ENCODE peak calls at places on chromosomes 6 and 20, in seven cellular contexts. H is left ventricle myocardium inferior, A is bronchial epithelial cell, P is thoracic aorta, F is AG10803, J is cardiac muscle cell, R is PC-9. L is an unnamed sample.

GRCh38 chr6:98825602-98826230 is 8.7 kb upstream of the POU3F2 start:
- DNase-seq in A (no peak), F (no peak), J (no peak), R (no peak), P (no peak), H (no peak), L (peak)

GRCh38 chr6:81766482-81767069 is 14.1 kb upstream of the TENT5A start:
- DNase-seq in H (no peak), J (peak), A (peak), F (peak), P (no peak), R (peak), L (no peak)

GRCh38 chr6:6769466-6769865 is 180.9 kb downstream of the LY86 start:
- DNase-seq in H (no peak), J (no peak), A (no peak), P (no peak), F (no peak), R (no peak), L (no peak)

GRCh38 chr20:3663031-3663701 is at the start of gene GFRA4:
- DNase-seq in J (no peak), F (no peak), R (no peak), H (no peak), A (no peak), P (no peak), L (no peak)

GRCh38 chr6:157859775-157860504 is 36.9 kb downstream of the SNX9 start:
- DNase-seq in P (no peak), J (no peak), H (no peak), F (no peak), A (no peak), R (no peak), L (no peak)

GRCh38 chr20:16661738-16662137 is 68.1 kb upstream of the SNRPB2 start:
- DNase-seq in P (no peak), A (no peak), H (no peak), J (peak), F (peak), R (no peak), L (no peak)

GRCh38 chr6:8731874-8732273 is 296.5 kb upstream of the SLC35B3 start:
- DNase-seq in A (no peak), R (no peak), J (no peak), P (no peak), H (no peak), F (no peak), L (peak)

GRCh38 chr6:9502991-9503761 is 911.7 kb downstream of the TFAP2A start:
- DNase-seq in P (no peak), R (peak), H (no peak), A (peak), F (peak), J (peak), L (no peak)

GRCh38 chr6:41939848-41940758 is 1.5 kb downstream of the CCND3 start:
- DNase-seq in H (peak), P (no peak), R (peak), J (peak), A (no peak), F (peak), L (no peak)

DNA sequence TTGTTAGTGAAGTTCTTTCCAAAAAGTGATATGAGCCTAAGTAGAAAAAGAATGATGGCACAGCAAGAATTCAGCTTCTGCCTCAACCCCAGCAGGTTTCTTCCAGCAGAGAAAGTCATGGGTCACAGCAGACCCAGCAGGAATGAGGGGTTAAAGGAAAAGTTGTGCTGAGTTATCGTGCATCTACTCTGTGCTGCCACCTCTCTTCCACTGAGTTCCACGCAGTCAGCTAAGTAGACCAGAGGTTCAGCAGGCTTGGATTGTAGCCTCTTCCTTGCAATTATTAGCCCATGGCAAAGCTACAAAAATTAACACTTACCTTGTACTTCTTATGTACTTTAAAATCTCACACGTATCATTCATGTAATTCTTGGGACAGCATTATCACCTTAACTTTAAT is 510.8 kb downstream of the PTPRT start:
- DNase-seq in A (no peak), P (no peak), H (no peak), F (no peak), R (peak), J (no peak), L (no peak)
- TF ChIP-seq CTCF in A (no peak), P (no peak), H (peak), F (no peak), R (peak), J (no peak), L (no peak)

DNA sequence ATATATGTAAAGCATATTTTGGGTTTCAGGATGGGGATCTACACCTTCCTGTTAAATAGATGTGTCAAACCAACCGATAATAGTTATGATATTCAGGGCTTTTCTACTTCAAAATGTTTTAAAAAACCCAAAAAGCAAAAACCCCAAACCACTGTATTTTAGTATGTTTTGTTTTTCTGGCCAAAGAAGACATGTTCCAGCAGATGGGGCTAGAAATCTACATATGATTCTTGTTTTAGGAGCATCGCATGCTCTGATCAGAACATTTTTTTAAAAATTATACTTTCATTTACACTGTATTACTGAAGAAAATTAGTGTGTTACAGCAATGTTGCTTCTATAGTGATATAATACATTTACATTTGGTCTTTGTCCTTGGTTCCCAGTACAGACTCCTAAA is 11.0 kb downstream of the RMND1 start:
- DNase-seq in H (no peak), P (no peak), R (no peak), A (peak), F (peak), J (peak), L (peak)
- TF ChIP-seq CTCF in H (peak), P (peak), R (no peak), A (no peak), F (peak), J (peak), L (no peak)

DNA sequence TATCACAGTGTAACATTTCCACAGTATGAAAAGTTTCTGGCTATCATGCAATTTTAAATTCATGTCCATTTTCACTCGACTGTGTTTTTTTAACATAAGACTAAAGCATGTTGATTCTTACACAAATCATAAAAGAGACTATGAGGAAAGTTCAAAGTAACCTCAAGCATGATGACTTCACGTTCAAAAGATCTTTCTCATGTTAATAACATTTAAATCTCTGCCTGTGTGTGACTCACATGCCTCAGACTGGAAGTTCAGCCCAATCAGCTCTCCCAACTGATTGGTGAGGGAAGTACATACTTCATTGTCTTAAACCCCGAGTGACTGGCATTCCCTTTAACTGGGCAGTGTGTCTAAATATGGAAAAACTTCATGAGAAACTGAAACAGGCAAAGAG is 37.4 kb downstream of the ATXN1 start:
- DNase-seq in J (peak), R (peak), H (no peak), A (peak), P (no peak), F (peak), L (no peak)
- TF ChIP-seq CTCF in J (no peak), R (no peak), H (no peak), A (no peak), P (no peak), F (no peak), L (no peak)

DNA sequence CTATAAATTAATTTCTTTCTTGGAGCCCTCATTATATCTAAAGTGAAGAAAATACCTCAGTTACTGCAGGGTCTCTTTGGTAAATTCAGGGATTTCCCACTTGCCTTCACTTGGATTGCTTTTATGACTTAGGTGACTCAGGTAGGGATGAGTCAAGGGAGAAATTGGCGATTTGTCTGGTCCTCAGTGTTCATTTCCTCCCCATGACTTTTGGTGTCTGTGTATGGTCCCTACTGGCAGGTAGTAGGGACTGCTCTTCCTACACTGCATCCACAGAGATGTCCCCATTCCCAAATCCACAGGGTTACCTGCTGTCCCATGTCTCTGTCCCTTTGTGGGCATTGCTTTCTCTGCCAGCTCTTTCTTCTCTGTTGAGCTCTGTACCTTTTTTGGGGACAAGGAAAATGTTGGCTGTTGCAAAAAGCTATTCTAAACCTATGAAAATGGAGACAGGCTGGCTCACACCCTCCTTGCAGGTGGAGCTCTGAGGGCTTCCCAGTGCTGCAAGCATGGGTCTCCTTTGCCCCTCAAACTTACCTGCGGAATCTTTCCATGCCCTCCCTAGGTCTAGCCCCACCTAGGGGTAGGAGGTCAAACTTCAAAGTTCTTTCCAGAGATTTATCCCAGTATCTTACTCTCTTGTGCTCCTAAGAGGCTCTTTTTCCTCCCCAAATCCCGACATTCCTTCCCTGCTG is 211.9 kb downstream of the ZNF217 start:
- DNase-seq in P (no peak), R (no peak), A (peak), H (no peak), J (no peak), F (no peak), L (no peak)
- TF ChIP-seq CTCF in P (no peak), R (peak), A (no peak), H (no peak), J (no peak), F (no peak), L (no peak)

GRCh38 chr6:4265740-4266139 is 130.4 kb upstream of the ECI2 start:
- DNase-seq in R (no peak), A (no peak), H (no peak), P (no peak), J (no peak), F (no peak), L (no peak)
- TF ChIP-seq CTCF in R (no peak), A (no peak), H (no peak), P (no peak), J (no peak), F (no peak), L (no peak)

DNA sequence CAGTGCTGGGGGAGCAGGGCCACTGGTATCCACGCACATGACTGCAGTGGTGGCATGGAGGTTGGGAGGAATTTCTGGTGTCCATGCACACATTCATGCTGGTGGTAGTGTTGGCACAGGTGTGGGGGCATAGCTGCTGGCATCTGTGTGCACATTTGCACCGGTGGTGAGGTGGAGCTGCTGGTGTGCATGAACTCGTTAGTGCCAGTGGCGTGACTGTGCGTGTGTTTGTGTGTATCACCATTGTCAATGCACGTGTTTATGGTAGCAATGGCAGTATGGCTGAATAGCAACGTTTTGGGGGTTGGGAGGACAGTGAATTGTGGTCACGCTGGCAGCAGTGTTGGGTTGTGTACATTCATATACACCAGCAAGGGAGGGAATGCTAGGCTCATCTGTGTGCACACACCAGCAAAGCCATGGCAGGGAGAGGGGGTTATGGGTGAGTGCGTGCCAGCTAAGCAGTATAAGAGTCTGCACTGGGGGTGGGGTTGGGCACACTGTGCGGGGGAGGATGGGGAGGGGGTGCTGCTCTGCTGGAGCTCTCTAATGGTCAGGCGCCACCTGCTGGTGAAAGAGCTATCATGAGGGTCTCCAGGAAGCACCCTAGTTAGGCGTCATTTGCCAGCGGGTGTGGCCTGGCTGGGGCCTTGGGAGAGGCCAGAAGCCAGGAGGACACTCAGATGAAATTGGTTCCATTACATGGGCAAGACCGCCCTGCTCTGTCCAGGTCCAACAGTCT is 626.1 kb upstream of the ID4 start:
- DNase-seq in P (no peak), A (no peak), H (peak), R (no peak), J (peak), F (no peak), L (no peak)
- TF ChIP-seq CTCF in P (peak), A (peak), H (peak), R (peak), J (peak), F (no peak), L (peak)

GRCh38 chr6:145138469-145139185 is 596.7 kb downstream of the EPM2A start:
- DNase-seq in A (no peak), J (no peak), R (no peak), F (no peak), P (no peak), H (no peak), L (no peak)
- TF ChIP-seq CTCF in A (no peak), J (no peak), R (no peak), F (no peak), P (no peak), H (no peak), L (no peak)

DNA sequence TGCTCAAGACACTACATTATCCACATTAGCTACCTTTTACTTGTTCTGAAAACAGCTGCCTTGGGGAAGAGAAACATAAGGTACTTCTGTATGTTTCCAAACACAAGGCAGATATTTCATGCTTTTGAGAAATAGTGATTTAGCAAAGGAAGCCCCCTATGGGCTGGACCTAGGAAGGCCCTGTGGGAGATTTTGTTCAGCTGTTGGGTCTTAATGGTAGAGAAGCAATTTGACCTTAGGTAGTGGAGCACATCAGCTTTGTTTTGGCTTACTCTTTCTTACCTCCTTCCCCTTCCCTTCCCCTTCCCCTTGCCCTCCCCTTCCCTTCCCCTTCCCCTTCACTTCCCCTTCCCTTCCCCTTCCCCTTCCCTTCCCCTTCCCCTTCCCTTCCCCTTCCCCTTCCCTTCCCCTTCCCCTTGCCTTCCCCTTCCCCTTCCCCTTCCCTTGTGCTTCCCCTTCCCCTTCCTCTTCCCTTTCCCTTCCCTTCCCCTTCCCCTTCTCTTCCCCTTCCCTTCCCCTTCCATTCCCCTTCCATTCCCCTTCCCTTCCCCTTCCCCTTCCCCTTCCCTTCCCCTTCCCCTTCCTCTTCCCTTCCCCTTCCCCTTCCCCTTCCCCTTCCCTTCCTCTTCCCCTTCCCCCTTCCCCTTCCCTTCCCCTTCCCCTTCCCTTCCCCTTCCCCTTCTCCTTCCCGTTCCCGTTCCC is 84.6 kb downstream of the ANKS1A start:
- DNase-seq in A (no peak), H (no peak), P (no peak), R (no peak), F (no peak), J (peak), L (no peak)
- TF ChIP-seq CTCF in A (no peak), H (peak), P (no peak), R (no peak), F (no peak), J (peak), L (no peak)

GRCh38 chr20:54980321-54980960 is 505.0 kb downstream of the DOK5 start:
- DNase-seq in F (no peak), J (no peak), R (no peak), A (peak), H (no peak), P (no peak), L (no peak)
- TF ChIP-seq CTCF in F (no peak), J (no peak), R (peak), A (peak), H (peak), P (no peak), L (no peak)

GRCh38 chr6:156407334-156407733 is 369.8 kb upstream of the ARID1B start:
- DNase-seq in A (no peak), P (no peak), J (no peak), R (no peak), H (no peak), F (no peak), L (no peak)

GRCh38 chr6:156406688-156407087 is 370.5 kb upstream of the ARID1B start:
- DNase-seq in P (no peak), H (no peak), R (no peak), J (no peak), F (no peak), A (no peak), L (no peak)

GRCh38 chr6:156406099-156406498 is 371.1 kb upstream of the ARID1B start:
- DNase-seq in J (no peak), P (no peak), F (no peak), R (no peak), H (no peak), A (no peak), L (no peak)

GRCh38 chr6:156413156-156413555 is 364.0 kb upstream of the ARID1B start:
- DNase-seq in A (peak), J (no peak), F (no peak), R (no peak), P (no peak), H (no peak), L (no peak)

GRCh38 chr6:156410649-156411048 is 366.5 kb upstream of the ARID1B start:
- DNase-seq in P (no peak), H (no peak), R (no peak), J (no peak), F (no peak), A (no peak), L (no peak)
- TF ChIP-seq CTCF in P (no peak), H (peak), R (no peak), J (peak), F (no peak), A (no peak), L (no peak)